ENCODE peak calls at places on chromosomes 11 and 22, in six cellular contexts. One of them, this sample, is unnamed.

GRCh38 chr11:13329670-13330401 is 52.2 kb downstream of the BMAL1 start:
- DNase-seq in H1: no peak
- DNase-seq in IMR-90: peak
- DNase-seq in H9: no peak
- DNase-seq in neuronal stem cell: no peak
- DNase-seq in trophoblast cell: no peak
- DNase-seq in this sample: no peak

GRCh38 chr11:86302092-86302793 is at the start of gene HIKESHI:
- DNase-seq in trophoblast cell: peak
- DNase-seq in neuronal stem cell: peak
- DNase-seq in IMR-90: peak
- DNase-seq in H9: peak
- DNase-seq in H1: peak
- DNase-seq in this sample: peak

GRCh38 chr11:81174646-81175330 is 1558.9 kb downstream of the FAM181B start:
- DNase-seq in IMR-90: no peak
- DNase-seq in neuronal stem cell: no peak
- DNase-seq in trophoblast cell: no peak
- DNase-seq in H9: no peak
- DNase-seq in H1: no peak
- DNase-seq in this sample: no peak

GRCh38 chr11:90747057-90747456 is 524.2 kb upstream of the CHORDC1 start:
- DNase-seq in neuronal stem cell: no peak
- DNase-seq in H9: no peak
- DNase-seq in trophoblast cell: no peak
- DNase-seq in H1: no peak
- DNase-seq in IMR-90: no peak
- DNase-seq in this sample: no peak

GRCh38 chr11:11856638-11857037 is 14.9 kb downstream of the USP47 start:
- DNase-seq in neuronal stem cell: no peak
- DNase-seq in H9: no peak
- DNase-seq in H1: no peak
- DNase-seq in trophoblast cell: no peak
- DNase-seq in IMR-90: no peak
- DNase-seq in this sample: no peak

GRCh38 chr22:48553119-48553518 is 1274.6 kb downstream of the BRD1 start:
- DNase-seq in trophoblast cell: no peak
- DNase-seq in H1: no peak
- DNase-seq in IMR-90: no peak
- DNase-seq in H9: no peak
- DNase-seq in neuronal stem cell: no peak
- DNase-seq in this sample: no peak

GRCh38 chr11:133967599-133968238 is 11.0 kb upstream of the IGSF9B start:
- DNase-seq in H1: no peak
- DNase-seq in H9: no peak
- DNase-seq in neuronal stem cell: no peak
- DNase-seq in IMR-90: no peak
- DNase-seq in trophoblast cell: no peak
- DNase-seq in this sample: no peak

GRCh38 chr22:48871176-48871840 is 956.4 kb downstream of the BRD1 start:
- DNase-seq in IMR-90: no peak
- DNase-seq in H1: no peak
- DNase-seq in trophoblast cell: no peak
- DNase-seq in H9: no peak
- DNase-seq in neuronal stem cell: no peak
- DNase-seq in this sample: no peak

GRCh38 chr11:128206476-128206875 is 380.9 kb downstream of the ETS1 start:
- DNase-seq in H9: no peak
- DNase-seq in IMR-90: no peak
- DNase-seq in trophoblast cell: no peak
- DNase-seq in H1: no peak
- DNase-seq in neuronal stem cell: no peak
- DNase-seq in this sample: no peak

GRCh38 chr22:49668402-49668801 is 159.3 kb downstream of the BRD1 start:
- DNase-seq in IMR-90: no peak
- DNase-seq in trophoblast cell: no peak
- DNase-seq in H1: no peak
- DNase-seq in neuronal stem cell: no peak
- DNase-seq in H9: peak
- DNase-seq in this sample: no peak

GRCh38 chr11:18171377-18172000 is 1.1 kb upstream of the MRGPRX4 start:
- DNase-seq in neuronal stem cell: peak
- DNase-seq in trophoblast cell: no peak
- DNase-seq in H1: no peak
- DNase-seq in H9: peak
- DNase-seq in IMR-90: no peak
- DNase-seq in this sample: peak

GRCh38 chr11:114246321-114247069 is 49.7 kb upstream of the NNMT start:
- DNase-seq in neuronal stem cell: no peak
- DNase-seq in trophoblast cell: no peak
- DNase-seq in H1: no peak
- DNase-seq in H9: no peak
- DNase-seq in IMR-90: no peak
- DNase-seq in this sample: no peak

GRCh38 chr11:114247070-114247789 is 49.0 kb upstream of the NNMT start:
- DNase-seq in IMR-90: no peak
- DNase-seq in neuronal stem cell: no peak
- DNase-seq in trophoblast cell: no peak
- DNase-seq in H9: no peak
- DNase-seq in H1: no peak
- DNase-seq in this sample: no peak

GRCh38 chr11:114244995-114245394 is 51.2 kb upstream of the NNMT start:
- DNase-seq in neuronal stem cell: no peak
- DNase-seq in H1: no peak
- DNase-seq in H9: no peak
- DNase-seq in trophoblast cell: no peak
- DNase-seq in IMR-90: no peak
- DNase-seq in this sample: no peak

GRCh38 chr11:114242032-114242431 is 54.2 kb upstream of the NNMT start:
- DNase-seq in trophoblast cell: no peak
- DNase-seq in neuronal stem cell: no peak
- DNase-seq in H1: no peak
- DNase-seq in IMR-90: no peak
- DNase-seq in H9: no peak
- DNase-seq in this sample: no peak

GRCh38 chr11:114243461-114244372 is 52.5 kb upstream of the NNMT start:
- DNase-seq in H9: no peak
- DNase-seq in IMR-90: no peak
- DNase-seq in neuronal stem cell: no peak
- DNase-seq in H1: no peak
- DNase-seq in trophoblast cell: no peak
- DNase-seq in this sample: no peak
- H3K14ac ChIP-seq in H9: no peak
- H3K14ac ChIP-seq in IMR-90: no peak
- H3K14ac ChIP-seq in neuronal stem cell: no peak
- H3K14ac ChIP-seq in H1: no peak
- H3K14ac ChIP-seq in trophoblast cell: no peak
- H3K14ac ChIP-seq in this sample: no peak

DNA sequence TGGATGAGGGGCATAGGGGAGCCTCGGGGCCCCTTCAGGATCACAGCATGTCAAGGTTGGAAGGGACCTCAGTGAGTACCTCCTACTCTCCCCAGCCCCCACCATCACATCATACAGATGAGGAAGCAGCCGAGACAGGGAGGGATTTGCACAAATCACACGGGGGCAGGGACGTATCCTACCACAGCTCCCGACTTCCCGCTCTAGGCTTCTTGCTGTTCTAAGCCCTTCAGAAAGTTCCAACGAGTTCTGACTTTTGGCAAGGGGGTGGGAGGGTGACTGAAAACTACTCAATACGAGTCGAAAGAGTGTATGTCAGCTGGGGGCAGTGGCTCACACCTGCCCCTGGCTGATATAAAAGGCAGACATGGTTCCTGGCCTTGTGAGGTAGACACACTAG is 4.7 kb upstream of the RAD9A start:
- DNase-seq in H9: no peak
- DNase-seq in neuronal stem cell: no peak
- DNase-seq in trophoblast cell: no peak
- DNase-seq in IMR-90: no peak
- DNase-seq in H1: no peak
- DNase-seq in this sample: no peak
- H4K91ac ChIP-seq in H9: no peak
- H4K91ac ChIP-seq in neuronal stem cell: no peak
- H4K91ac ChIP-seq in trophoblast cell: peak
- H4K91ac ChIP-seq in IMR-90: no peak
- H4K91ac ChIP-seq in H1: no peak
- H4K91ac ChIP-seq in this sample: no peak

GRCh38 chr11:24145411-24145810 is 351.4 kb upstream of the LUZP2 start:
- DNase-seq in H1: no peak
- DNase-seq in neuronal stem cell: no peak
- DNase-seq in trophoblast cell: peak
- DNase-seq in H9: no peak
- DNase-seq in IMR-90: peak
- DNase-seq in this sample: no peak

DNA sequence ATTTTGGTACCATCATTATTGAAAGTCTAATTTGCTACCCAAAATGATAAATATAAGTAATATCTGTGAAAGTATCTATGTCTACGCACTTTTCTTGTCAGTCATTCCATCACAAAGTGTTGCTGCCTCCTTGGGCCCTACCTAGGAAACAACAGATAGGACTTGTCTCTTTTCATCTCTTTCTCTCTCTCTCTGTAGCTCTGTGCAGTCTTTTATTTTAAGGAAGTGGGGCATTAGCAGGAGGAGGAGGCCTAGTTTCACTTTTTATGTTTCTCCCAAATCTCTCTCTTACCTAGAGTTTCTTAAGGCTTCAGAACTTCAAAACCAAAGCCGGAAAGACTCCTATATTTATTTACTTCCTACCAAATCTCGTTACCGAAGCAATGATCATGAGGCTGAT is 354.8 kb upstream of the LUZP2 start:
- DNase-seq in H9: no peak
- DNase-seq in IMR-90: no peak
- DNase-seq in neuronal stem cell: no peak
- DNase-seq in trophoblast cell: no peak
- DNase-seq in H1: no peak
- DNase-seq in this sample: no peak
- H3K14ac ChIP-seq in H9: no peak
- H3K14ac ChIP-seq in IMR-90: no peak
- H3K14ac ChIP-seq in neuronal stem cell: no peak
- H3K14ac ChIP-seq in trophoblast cell: no peak
- H3K14ac ChIP-seq in H1: no peak
- H3K14ac ChIP-seq in this sample: no peak

GRCh38 chr11:15971215-15971546 is 385.2 kb downstream of the SOX6 start:
- DNase-seq in trophoblast cell: no peak
- DNase-seq in H9: no peak
- DNase-seq in H1: no peak
- DNase-seq in neuronal stem cell: no peak
- DNase-seq in IMR-90: no peak
- DNase-seq in this sample: no peak
- H4K91ac ChIP-seq in trophoblast cell: no peak
- H4K91ac ChIP-seq in H9: no peak
- H4K91ac ChIP-seq in H1: no peak
- H4K91ac ChIP-seq in neuronal stem cell: no peak
- H4K91ac ChIP-seq in IMR-90: peak
- H4K91ac ChIP-seq in this sample: no peak

DNA sequence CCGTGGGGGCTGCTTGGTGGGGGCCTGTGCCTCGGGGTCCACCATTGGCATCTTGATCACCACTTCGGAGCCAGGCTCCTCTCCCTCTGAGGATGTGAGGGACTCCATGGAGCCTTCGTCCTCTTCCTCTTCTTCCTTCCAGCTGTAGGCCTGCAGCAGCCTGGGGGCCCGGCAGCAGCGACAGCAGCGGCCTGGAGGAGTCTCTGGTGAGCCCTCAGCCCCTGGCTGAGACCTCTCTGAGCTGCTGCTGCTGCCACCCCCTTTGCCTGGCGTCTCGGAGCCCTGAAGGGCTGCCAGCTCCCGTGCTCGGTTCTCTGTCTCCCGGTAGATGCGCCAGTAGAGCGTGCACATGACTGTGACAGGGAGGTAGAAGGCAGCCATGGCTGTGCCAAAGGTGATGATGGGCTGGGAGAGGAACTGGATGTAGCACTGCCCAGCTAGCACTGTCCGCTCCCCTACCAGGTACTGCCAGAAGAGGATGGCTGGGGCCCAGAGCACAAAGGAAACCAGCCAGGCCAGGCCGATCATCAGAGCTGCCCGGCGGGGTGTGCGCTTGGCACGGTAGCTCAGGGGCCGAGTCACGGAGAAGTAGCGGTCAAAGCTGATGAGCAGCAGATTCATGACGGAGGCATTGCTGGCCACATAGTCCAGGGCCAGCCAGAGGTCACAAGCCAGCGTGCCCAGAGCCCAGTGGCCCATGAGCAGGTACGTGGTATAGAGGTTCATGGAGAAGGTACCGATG is 10.9 kb downstream of the CHRM1 start:
- DNase-seq in H9: no peak
- DNase-seq in H1: no peak
- DNase-seq in trophoblast cell: no peak
- DNase-seq in IMR-90: no peak
- DNase-seq in neuronal stem cell: no peak
- DNase-seq in this sample: no peak
- H3K14ac ChIP-seq in H9: peak
- H3K14ac ChIP-seq in H1: no peak
- H3K14ac ChIP-seq in trophoblast cell: no peak
- H3K14ac ChIP-seq in IMR-90: no peak
- H3K14ac ChIP-seq in neuronal stem cell: no peak
- H3K14ac ChIP-seq in this sample: no peak

GRCh38 chr11:65944191-65944590 is 1.1 kb upstream of the TSGA10IP start:
- DNase-seq in trophoblast cell: no peak
- DNase-seq in neuronal stem cell: no peak
- DNase-seq in IMR-90: no peak
- DNase-seq in H1: no peak
- DNase-seq in H9: no peak
- DNase-seq in this sample: no peak
- H4K91ac ChIP-seq in trophoblast cell: no peak
- H4K91ac ChIP-seq in neuronal stem cell: no peak
- H4K91ac ChIP-seq in IMR-90: no peak
- H4K91ac ChIP-seq in H1: no peak
- H4K91ac ChIP-seq in H9: no peak
- H4K91ac ChIP-seq in this sample: no peak

This sample was measured in mesenchymal stem cell.